ENCODE peak calls at places on chromosomes 16 and 17, in five cellular contexts. One of them, this sample, is unnamed.

GRCh38 chr17:80476877-80477646 is 655 bp upstream of the NPTX1 start:
- DNase-seq in retinal pigment epithelial cell: no peak
- DNase-seq in body of pancreas: no peak
- DNase-seq in AG10803: no peak
- DNase-seq in fibroblast of the aortic adventitia: no peak
- DNase-seq in this sample: no peak

GRCh38 chr17:31726980-31727427 is 132.0 kb downstream of the COPRS start:
- DNase-seq in retinal pigment epithelial cell: peak
- DNase-seq in body of pancreas: no peak
- DNase-seq in AG10803: no peak
- DNase-seq in fibroblast of the aortic adventitia: no peak
- DNase-seq in this sample: peak

GRCh38 chr17:30290696-30291570 is 811 bp downstream of the BLMH start:
- DNase-seq in retinal pigment epithelial cell: no peak
- DNase-seq in body of pancreas: peak
- DNase-seq in AG10803: peak
- DNase-seq in fibroblast of the aortic adventitia: peak
- DNase-seq in this sample: peak

GRCh38 chr17:37399404-37399803 is 7.2 kb downstream of the ACACA start:
- DNase-seq in retinal pigment epithelial cell: no peak
- DNase-seq in body of pancreas: no peak
- DNase-seq in AG10803: no peak
- DNase-seq in fibroblast of the aortic adventitia: peak
- DNase-seq in this sample: no peak

GRCh38 chr16:24855678-24856077 is 9.9 kb downstream of the SLC5A11 start:
- DNase-seq in retinal pigment epithelial cell: no peak
- DNase-seq in body of pancreas: no peak
- DNase-seq in AG10803: no peak
- DNase-seq in fibroblast of the aortic adventitia: no peak
- DNase-seq in this sample: no peak

GRCh38 chr17:83173180-83173996 is 94.0 kb downstream of the METRNL start:
- DNase-seq in retinal pigment epithelial cell: no peak
- DNase-seq in body of pancreas: peak
- DNase-seq in AG10803: no peak
- DNase-seq in fibroblast of the aortic adventitia: no peak
- DNase-seq in this sample: no peak

GRCh38 chr16:985237-985636 is 3.7 kb downstream of the SOX8 start:
- DNase-seq in retinal pigment epithelial cell: no peak
- DNase-seq in body of pancreas: no peak
- DNase-seq in AG10803: no peak
- DNase-seq in fibroblast of the aortic adventitia: no peak
- DNase-seq in this sample: no peak

GRCh38 chr17:69430488-69430887 is 16.0 kb downstream of the MAP2K6 start:
- DNase-seq in retinal pigment epithelial cell: no peak
- DNase-seq in body of pancreas: no peak
- DNase-seq in AG10803: no peak
- DNase-seq in fibroblast of the aortic adventitia: no peak
- DNase-seq in this sample: peak

GRCh38 chr16:70646260-70647241 is at the start of gene IL34:
- DNase-seq in retinal pigment epithelial cell: no peak
- DNase-seq in body of pancreas: no peak
- DNase-seq in AG10803: no peak
- DNase-seq in fibroblast of the aortic adventitia: peak
- DNase-seq in this sample: peak

GRCh38 chr16:85882181-85882810 is 16.7 kb upstream of the IRF8 start:
- DNase-seq in retinal pigment epithelial cell: no peak
- DNase-seq in body of pancreas: no peak
- DNase-seq in AG10803: no peak
- DNase-seq in fibroblast of the aortic adventitia: no peak
- DNase-seq in this sample: no peak

GRCh38 chr17:32396343-32396742 is 46.4 kb downstream of the ZNF207 start:
- DNase-seq in retinal pigment epithelial cell: no peak
- DNase-seq in body of pancreas: no peak
- DNase-seq in AG10803: no peak
- DNase-seq in fibroblast of the aortic adventitia: no peak
- DNase-seq in this sample: no peak

GRCh38 chr16:57277586-57277985 is 6.9 kb downstream of the PLLP start:
- DNase-seq in retinal pigment epithelial cell: no peak
- DNase-seq in body of pancreas: no peak
- DNase-seq in AG10803: peak
- DNase-seq in fibroblast of the aortic adventitia: peak
- DNase-seq in this sample: peak

GRCh38 chr17:48795444-48796162 is 21.4 kb downstream of the TTLL6 start:
- DNase-seq in retinal pigment epithelial cell: no peak
- DNase-seq in body of pancreas: no peak
- DNase-seq in AG10803: peak
- DNase-seq in fibroblast of the aortic adventitia: peak
- DNase-seq in this sample: peak

GRCh38 chr16:86357950-86358349 is 152.4 kb upstream of the FOXF1 start:
- DNase-seq in retinal pigment epithelial cell: no peak
- DNase-seq in body of pancreas: no peak
- DNase-seq in AG10803: no peak
- DNase-seq in fibroblast of the aortic adventitia: no peak
- DNase-seq in this sample: no peak

GRCh38 chr17:1110844-1111598 is 68.8 kb downstream of the ABR start:
- DNase-seq in retinal pigment epithelial cell: peak
- DNase-seq in body of pancreas: no peak
- DNase-seq in AG10803: peak
- DNase-seq in fibroblast of the aortic adventitia: peak
- DNase-seq in this sample: peak

GRCh38 chr16:10554569-10554968 is 25.8 kb downstream of the EMP2 start:
- DNase-seq in retinal pigment epithelial cell: no peak
- DNase-seq in body of pancreas: no peak
- DNase-seq in AG10803: no peak
- DNase-seq in fibroblast of the aortic adventitia: no peak
- DNase-seq in this sample: no peak

GRCh38 chr16:14284930-14285541 is 213.9 kb downstream of the MRTFB start:
- DNase-seq in retinal pigment epithelial cell: peak
- DNase-seq in body of pancreas: no peak
- DNase-seq in AG10803: peak
- DNase-seq in fibroblast of the aortic adventitia: no peak
- DNase-seq in this sample: peak

GRCh38 chr16:80541306-80541694 is 507 bp downstream of the DYNLRB2 start:
- DNase-seq in retinal pigment epithelial cell: no peak
- DNase-seq in body of pancreas: no peak
- DNase-seq in AG10803: no peak
- DNase-seq in fibroblast of the aortic adventitia: no peak
- DNase-seq in this sample: no peak

GRCh38 chr16:1048442-1049112 is 24.0 kb upstream of the SSTR5 start:
- DNase-seq in retinal pigment epithelial cell: no peak
- DNase-seq in body of pancreas: peak
- DNase-seq in AG10803: peak
- DNase-seq in fibroblast of the aortic adventitia: peak
- DNase-seq in this sample: peak

GRCh38 chr17:28871056-28871579 is 16.3 kb downstream of the ERAL1 start:
- DNase-seq in retinal pigment epithelial cell: no peak
- DNase-seq in body of pancreas: no peak
- DNase-seq in AG10803: no peak
- DNase-seq in fibroblast of the aortic adventitia: no peak
- DNase-seq in this sample: no peak

GRCh38 chr17:78976907-78977680 is 2.6 kb downstream of the LGALS3BP start:
- DNase-seq in retinal pigment epithelial cell: no peak
- DNase-seq in body of pancreas: no peak
- DNase-seq in AG10803: no peak
- DNase-seq in fibroblast of the aortic adventitia: no peak
- DNase-seq in this sample: no peak

GRCh38 chr16:17780181-17780580 is 309.4 kb upstream of the XYLT1 start:
- DNase-seq in retinal pigment epithelial cell: no peak
- DNase-seq in body of pancreas: no peak
- DNase-seq in AG10803: no peak
- DNase-seq in fibroblast of the aortic adventitia: no peak
- DNase-seq in this sample: no peak

DNA sequence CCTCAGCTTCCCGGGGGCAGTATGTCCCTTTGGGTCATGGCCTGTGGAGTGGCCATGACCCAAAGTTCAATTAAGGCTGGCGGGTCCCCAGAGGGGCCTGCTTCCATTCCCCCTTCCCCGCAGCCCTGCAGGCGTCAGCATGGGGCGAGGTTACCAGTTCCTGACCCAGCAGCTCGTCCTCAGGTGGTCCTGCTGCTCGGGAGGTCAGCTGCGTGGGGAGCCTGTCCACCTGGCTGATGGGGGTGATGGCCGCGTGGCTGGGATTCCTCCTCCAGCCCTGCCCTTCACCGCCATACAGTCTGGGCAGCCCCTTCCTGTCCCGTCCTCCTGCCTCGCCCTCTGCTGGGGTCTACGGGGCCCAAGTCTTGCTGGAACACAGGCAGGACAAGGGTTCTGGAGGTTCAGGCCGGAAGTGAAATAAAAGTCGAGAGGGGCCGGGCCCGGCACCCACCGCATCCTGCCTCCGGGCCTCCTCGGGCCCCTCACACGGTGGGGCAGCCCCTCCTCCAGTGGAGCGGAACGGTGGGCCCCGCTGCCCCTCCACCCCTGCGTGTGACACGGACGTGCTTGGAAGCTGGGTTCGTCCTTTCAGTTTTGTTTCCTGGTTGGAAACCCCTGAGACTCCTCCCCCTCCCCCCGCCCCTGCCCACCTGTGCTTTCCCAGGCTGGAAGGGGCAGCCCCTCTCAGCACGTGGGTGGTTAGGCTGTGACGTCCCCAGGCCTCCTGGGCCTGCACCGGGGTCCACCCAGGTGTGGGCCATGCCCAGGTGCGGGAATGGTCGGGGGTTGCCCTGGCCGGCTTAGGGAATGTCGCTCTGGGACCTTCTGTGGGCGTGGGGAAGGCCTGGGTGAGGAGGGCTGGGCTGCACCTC is 6.8 kb downstream of the UBALD2 start:
- DNase-seq in retinal pigment epithelial cell: no peak
- DNase-seq in body of pancreas: peak
- DNase-seq in AG10803: no peak
- DNase-seq in fibroblast of the aortic adventitia: no peak
- DNase-seq in this sample: peak
- H3K4me3 ChIP-seq in retinal pigment epithelial cell: peak
- H3K4me3 ChIP-seq in body of pancreas: no peak
- H3K4me3 ChIP-seq in AG10803: no peak
- H3K4me3 ChIP-seq in fibroblast of the aortic adventitia: no peak
- H3K4me3 ChIP-seq in this sample: no peak

GRCh38 chr16:50717109-50717893 is 23.9 kb downstream of the NOD2 start:
- DNase-seq in retinal pigment epithelial cell: no peak
- DNase-seq in body of pancreas: no peak
- DNase-seq in AG10803: no peak
- DNase-seq in fibroblast of the aortic adventitia: no peak
- DNase-seq in this sample: no peak

GRCh38 chr16:50718761-50719400 is 23.0 kb upstream of the CYLD start:
- DNase-seq in retinal pigment epithelial cell: no peak
- DNase-seq in body of pancreas: no peak
- DNase-seq in AG10803: no peak
- DNase-seq in fibroblast of the aortic adventitia: no peak
- DNase-seq in this sample: no peak

GRCh38 chr16:50718061-50718760 is 23.7 kb upstream of the CYLD start:
- DNase-seq in retinal pigment epithelial cell: no peak
- DNase-seq in body of pancreas: no peak
- DNase-seq in AG10803: peak
- DNase-seq in fibroblast of the aortic adventitia: peak
- DNase-seq in this sample: peak

GRCh38 chr16:50721549-50722409 is 20.1 kb upstream of the CYLD start:
- DNase-seq in retinal pigment epithelial cell: no peak
- DNase-seq in body of pancreas: peak
- DNase-seq in AG10803: no peak
- DNase-seq in fibroblast of the aortic adventitia: no peak
- DNase-seq in this sample: no peak

DNA sequence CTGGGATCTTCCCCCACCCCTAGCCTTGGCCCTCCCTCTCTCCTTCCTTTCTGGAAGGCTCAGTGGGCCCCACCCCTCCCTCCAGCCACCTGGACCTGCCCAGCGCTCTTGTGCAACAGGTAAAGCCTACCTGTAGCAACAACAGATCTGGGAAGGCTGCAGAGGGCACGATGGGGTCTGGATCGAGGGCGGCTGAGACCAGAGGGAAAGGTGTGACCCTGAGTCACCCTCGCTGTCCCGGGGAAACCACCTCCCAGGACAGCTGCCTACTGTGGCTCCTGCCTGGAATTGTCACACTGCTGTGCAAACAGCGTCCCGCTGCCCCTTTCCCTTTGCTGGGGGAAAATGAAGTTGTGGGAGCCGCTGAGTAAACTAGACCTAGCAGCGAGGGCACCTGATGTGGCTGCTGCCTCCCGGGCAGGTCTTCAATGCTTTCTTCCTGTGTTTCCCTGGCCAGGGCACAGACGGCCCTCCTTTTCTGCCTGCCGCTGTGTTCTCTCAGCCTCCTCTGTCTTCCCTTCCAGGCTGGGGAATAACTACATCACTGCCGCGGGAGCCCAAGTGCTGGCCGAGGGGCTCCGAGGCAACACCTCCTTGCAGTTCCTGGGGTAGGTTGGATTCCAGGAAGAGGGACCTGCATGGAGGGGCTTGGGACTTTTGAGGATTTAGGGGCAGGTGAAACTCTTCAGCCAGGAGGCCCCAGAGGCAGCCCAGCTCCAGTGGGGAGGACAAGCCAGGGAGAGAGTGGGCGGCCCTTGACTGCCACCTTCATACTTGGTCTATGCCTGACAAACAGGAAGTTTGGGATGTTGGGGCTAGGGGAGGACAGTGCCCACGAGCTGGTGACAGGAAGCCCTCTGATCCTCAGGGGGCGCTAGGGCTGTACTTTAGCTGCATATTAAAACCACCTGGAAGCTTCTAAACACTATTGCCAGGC is 22.2 kb upstream of the CYLD start:
- DNase-seq in retinal pigment epithelial cell: no peak
- DNase-seq in body of pancreas: peak
- DNase-seq in AG10803: no peak
- DNase-seq in fibroblast of the aortic adventitia: no peak
- DNase-seq in this sample: no peak
- TF ChIP-seq CTCF in retinal pigment epithelial cell: no peak
- TF ChIP-seq CTCF in body of pancreas: no peak
- TF ChIP-seq CTCF in AG10803: no peak
- TF ChIP-seq CTCF in fibroblast of the aortic adventitia: no peak
- TF ChIP-seq CTCF in this sample: no peak

DNA sequence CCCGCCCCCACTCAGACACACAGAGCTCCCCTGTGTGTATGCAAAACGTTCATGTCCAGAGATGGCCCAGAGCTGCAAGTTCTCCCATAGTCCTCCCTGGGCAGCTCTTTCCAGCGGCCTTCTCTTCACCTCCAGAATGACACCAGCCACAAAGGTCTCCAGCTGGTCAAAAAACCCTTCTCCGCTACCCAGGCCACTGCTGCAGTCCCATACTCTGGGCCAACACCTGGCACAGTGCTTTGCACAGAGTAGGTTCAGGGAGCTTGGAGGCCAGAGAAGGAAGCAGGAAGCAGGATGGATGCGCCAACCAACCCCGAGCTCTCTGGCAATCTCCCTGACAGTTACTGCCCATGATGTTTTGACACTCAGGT is 1.1 kb upstream of the STAT5B start:
- DNase-seq in retinal pigment epithelial cell: no peak
- DNase-seq in body of pancreas: no peak
- DNase-seq in AG10803: no peak
- DNase-seq in fibroblast of the aortic adventitia: no peak
- DNase-seq in this sample: no peak
- H3K4me3 ChIP-seq in retinal pigment epithelial cell: no peak
- H3K4me3 ChIP-seq in body of pancreas: no peak
- H3K4me3 ChIP-seq in AG10803: no peak
- H3K4me3 ChIP-seq in fibroblast of the aortic adventitia: no peak
- H3K4me3 ChIP-seq in this sample: no peak

DNA sequence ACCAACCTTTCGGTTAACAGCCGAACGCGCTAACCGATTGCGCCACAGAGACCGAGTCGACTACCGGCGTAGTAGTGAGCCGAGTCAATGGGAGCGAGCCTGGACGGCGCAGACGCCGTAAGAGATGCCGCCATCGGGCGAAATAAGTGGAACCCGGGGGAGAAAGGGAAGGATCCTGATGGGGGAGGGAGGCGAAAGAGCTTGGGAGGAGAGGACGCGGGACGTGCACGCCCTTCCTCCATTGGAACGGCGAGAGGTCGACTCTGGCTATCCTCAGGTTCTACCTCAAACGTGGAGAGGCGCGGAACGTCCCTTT is 780 bp upstream of the PSMB3 start:
- DNase-seq in retinal pigment epithelial cell: no peak
- DNase-seq in body of pancreas: peak
- DNase-seq in AG10803: peak
- DNase-seq in fibroblast of the aortic adventitia: peak
- DNase-seq in this sample: peak
- TF ChIP-seq CTCF in retinal pigment epithelial cell: no peak
- TF ChIP-seq CTCF in body of pancreas: no peak
- TF ChIP-seq CTCF in AG10803: no peak
- TF ChIP-seq CTCF in fibroblast of the aortic adventitia: no peak
- TF ChIP-seq CTCF in this sample: no peak

This sample was measured in cardiac fibroblast.